ENCODE peak calls at places on chromosomes 12 and 14, in six cellular contexts. Z is cardiac fibroblast, E is epithelial cell of esophagus, W is mesothelial cell of epicardium, B is A549, D is brain microvascular endothelial cell. F is an unnamed sample.

GRCh38 chr12:59823535-59823934 is 227.7 kb downstream of the SLC16A7 start:
- DNase-seq in Z (peak), E (no peak), W (no peak), B (no peak), D (no peak), F (peak)

GRCh38 chr14:99524804-99525698 is 43.8 kb downstream of the CCNK start:
- DNase-seq in Z (peak), E (peak), W (no peak), B (peak), D (peak), F (peak)

GRCh38 chr12:121451931-121452330 is 52.0 kb downstream of the RNF34 start:
- DNase-seq in Z (no peak), E (no peak), W (no peak), B (no peak), D (no peak), F (no peak)

GRCh38 chr14:22841311-22841710 is 4.9 kb downstream of the MMP14 start:
- DNase-seq in Z (no peak), E (no peak), W (no peak), B (no peak), D (no peak), F (no peak)

GRCh38 chr14:92902726-92903125 is 20.2 kb upstream of the CHGA start:
- DNase-seq in Z (no peak), E (no peak), W (no peak), B (no peak), D (no peak), F (no peak)

GRCh38 chr12:77231548-77231947 is 166.2 kb upstream of the E2F7 start:
- DNase-seq in Z (peak), E (peak), W (no peak), B (no peak), D (no peak), F (peak)

GRCh38 chr14:68530443-68530842 is 262.4 kb downstream of the ZFP36L1 start:
- DNase-seq in Z (no peak), E (no peak), W (no peak), B (no peak), D (no peak), F (no peak)

GRCh38 chr14:69321601-69322330 is 61.8 kb downstream of the GALNT16 start:
- DNase-seq in Z (no peak), E (no peak), W (no peak), B (no peak), D (no peak), F (no peak)

GRCh38 chr12:6929806-6930452 is 2.2 kb downstream of the ATN1 start:
- DNase-seq in Z (no peak), E (no peak), W (no peak), B (no peak), D (no peak), F (no peak)

GRCh38 chr12:130116791-130117190 is 45.5 kb upstream of the FZD10 start:
- DNase-seq in Z (no peak), E (peak), W (no peak), B (no peak), D (no peak), F (no peak)

GRCh38 chr12:56591111-56591510 is 39.0 kb downstream of the BAZ2A start:
- DNase-seq in Z (no peak), E (no peak), W (no peak), B (no peak), D (no peak), F (no peak)

GRCh38 chr12:107875772-107876171 is 101.3 kb downstream of the ASCL4 start:
- DNase-seq in Z (no peak), E (no peak), W (no peak), B (no peak), D (no peak), F (no peak)

GRCh38 chr14:22517117-22517720 is 71.8 kb downstream of the DAD1 start:
- DNase-seq in Z (no peak), E (no peak), W (no peak), B (no peak), D (no peak), F (no peak)

GRCh38 chr14:93481758-93482157 is 51.0 kb downstream of the UNC79 start:
- DNase-seq in Z (no peak), E (no peak), W (no peak), B (no peak), D (no peak), F (no peak)

GRCh38 chr14:56118611-56119181 is 485 bp downstream of the PELI2 start:
- DNase-seq in Z (no peak), E (no peak), W (peak), B (no peak), D (no peak), F (no peak)

GRCh38 chr12:10235761-10236631 is 23.3 kb downstream of the GABARAPL1 start:
- DNase-seq in Z (peak), E (peak), W (no peak), B (peak), D (no peak), F (peak)

GRCh38 chr12:53483225-53483978 is 15.9 kb downstream of the MAP3K12 start:
- DNase-seq in Z (no peak), E (no peak), W (no peak), B (no peak), D (no peak), F (no peak)

GRCh38 chr12:113461666-113462065 is 10.0 kb downstream of the LHX5 start:
- DNase-seq in Z (peak), E (peak), W (no peak), B (peak), D (no peak), F (peak)

GRCh38 chr12:52085682-52086180 is 6.2 kb downstream of the SMIM41 start:
- DNase-seq in Z (no peak), E (no peak), W (no peak), B (no peak), D (no peak), F (no peak)

GRCh38 chr12:29656762-29657538 is 126.8 kb downstream of the TMTC1 start:
- DNase-seq in Z (no peak), E (no peak), W (no peak), B (no peak), D (no peak), F (no peak)

GRCh38 chr12:11730299-11731041 is 81.0 kb downstream of the ETV6 start:
- DNase-seq in Z (no peak), E (peak), W (no peak), B (no peak), D (no peak), F (no peak)

GRCh38 chr12:98530068-98530467 is 14.7 kb downstream of the TMPO start:
- DNase-seq in Z (no peak), E (no peak), W (no peak), B (no peak), D (no peak), F (no peak)

GRCh38 chr12:131147293-131147692 is 193.6 kb downstream of the ADGRD1 start:
- DNase-seq in Z (no peak), E (no peak), W (no peak), B (no peak), D (no peak), F (no peak)

GRCh38 chr12:47360771-47361388 is 281.1 kb upstream of the AMIGO2 start:
- DNase-seq in Z (no peak), E (no peak), W (no peak), B (no peak), D (no peak), F (no peak)

DNA sequence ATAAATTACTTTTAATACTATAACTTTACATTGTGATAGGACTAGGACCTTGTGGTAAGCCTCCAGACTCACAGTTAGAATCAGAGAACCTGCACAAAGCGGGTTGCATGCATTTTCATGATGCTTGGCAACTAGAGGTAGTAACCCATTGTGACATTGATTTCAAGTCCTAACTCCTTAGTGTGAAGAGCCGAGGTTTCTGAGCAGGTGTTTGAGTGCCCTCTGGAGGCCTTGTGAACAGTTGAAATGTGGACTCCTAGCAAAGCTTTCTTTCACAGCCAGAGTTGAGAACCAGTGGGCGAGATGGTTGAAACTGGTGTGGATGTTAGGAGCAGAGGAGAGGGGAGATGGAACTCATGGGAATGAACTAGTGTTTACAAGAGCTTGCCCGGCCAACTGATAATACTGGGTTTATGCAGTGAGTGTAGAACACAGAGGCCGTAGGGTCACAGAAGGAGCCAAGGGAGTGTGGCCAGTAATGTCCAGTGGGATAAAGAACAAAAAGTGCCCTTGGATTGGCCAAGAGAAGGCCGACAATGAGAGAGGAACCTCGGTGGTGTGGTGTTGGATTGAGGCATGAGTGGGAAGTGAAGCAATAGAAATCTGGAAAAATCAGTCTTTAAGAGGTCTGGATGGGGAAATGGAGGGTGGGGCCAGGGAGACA is 10.9 kb downstream of the ZNF664 start:
- DNase-seq in Z (peak), E (peak), W (no peak), B (peak), D (peak), F (peak)
- TF ChIP-seq CTCF in Z (peak), E (peak), W (no peak), B (peak), D (peak), F (peak)

DNA sequence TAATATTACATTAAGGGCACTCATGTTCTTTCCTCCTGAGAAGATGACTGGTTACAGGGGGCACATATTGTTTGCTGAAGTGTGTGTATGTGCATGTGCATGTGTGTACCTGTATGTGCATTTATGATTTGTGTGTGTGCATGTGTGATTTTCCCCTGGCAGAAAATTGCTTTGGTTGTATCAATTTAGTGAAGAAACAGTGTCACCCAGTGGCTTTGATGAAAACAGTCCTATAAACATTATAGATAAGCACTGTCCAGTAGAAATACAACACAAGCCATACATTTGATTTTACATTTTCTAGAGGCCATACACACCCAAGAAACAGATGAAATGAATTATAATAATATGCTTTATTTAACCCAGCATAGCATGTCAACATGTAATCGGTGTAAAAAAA is 8.6 kb downstream of the PDE3A start:
- DNase-seq in Z (peak), E (peak), W (no peak), B (peak), D (peak), F (peak)
- TF ChIP-seq CTCF in Z (peak), E (peak), W (no peak), B (peak), D (peak), F (peak)

GRCh38 chr12:96361074-96361473 is 39.2 kb downstream of the CDK17 start:
- DNase-seq in Z (no peak), E (no peak), W (no peak), B (no peak), D (no peak), F (peak)

GRCh38 chr12:96354844-96355534 is 45.2 kb downstream of the CDK17 start:
- DNase-seq in Z (no peak), E (no peak), W (no peak), B (no peak), D (no peak), F (no peak)

GRCh38 chr12:96356831-96357230 is 43.4 kb downstream of the CDK17 start:
- DNase-seq in Z (no peak), E (no peak), W (no peak), B (no peak), D (no peak), F (no peak)

GRCh38 chr12:96360550-96360949 is 39.7 kb downstream of the CDK17 start:
- DNase-seq in Z (no peak), E (no peak), W (no peak), B (no peak), D (no peak), F (no peak)

DNA sequence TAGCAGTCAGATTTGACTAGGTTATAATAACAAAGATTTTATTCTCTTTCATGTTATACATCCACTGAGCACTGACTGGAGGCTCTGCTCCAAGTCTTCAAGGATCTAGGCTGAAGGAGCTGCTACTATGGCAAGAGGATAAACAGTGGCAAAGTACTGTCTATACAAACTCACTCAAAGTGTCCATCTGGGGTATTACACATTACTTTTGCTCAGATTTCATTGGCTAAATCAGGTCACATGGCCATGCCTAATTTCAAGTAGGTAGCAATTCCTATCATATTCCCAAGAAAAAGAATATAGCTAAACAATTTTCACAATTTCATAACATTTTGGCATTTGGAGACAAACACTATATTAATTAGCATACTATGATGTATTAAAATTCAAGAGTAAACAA is 40.9 kb downstream of the CDK17 start:
- DNase-seq in Z (peak), E (no peak), W (no peak), B (peak), D (no peak), F (no peak)
- TF ChIP-seq CTCF in Z (no peak), E (no peak), W (no peak), B (no peak), D (no peak), F (no peak)

GRCh38 chr14:70585221-70585620 is 15.2 kb downstream of the MED6 start:
- DNase-seq in Z (peak), E (peak), W (no peak), B (peak), D (no peak), F (peak)
- TF ChIP-seq CTCF in Z (no peak), E (peak), W (no peak), B (no peak), D (peak), F (peak)

DNA sequence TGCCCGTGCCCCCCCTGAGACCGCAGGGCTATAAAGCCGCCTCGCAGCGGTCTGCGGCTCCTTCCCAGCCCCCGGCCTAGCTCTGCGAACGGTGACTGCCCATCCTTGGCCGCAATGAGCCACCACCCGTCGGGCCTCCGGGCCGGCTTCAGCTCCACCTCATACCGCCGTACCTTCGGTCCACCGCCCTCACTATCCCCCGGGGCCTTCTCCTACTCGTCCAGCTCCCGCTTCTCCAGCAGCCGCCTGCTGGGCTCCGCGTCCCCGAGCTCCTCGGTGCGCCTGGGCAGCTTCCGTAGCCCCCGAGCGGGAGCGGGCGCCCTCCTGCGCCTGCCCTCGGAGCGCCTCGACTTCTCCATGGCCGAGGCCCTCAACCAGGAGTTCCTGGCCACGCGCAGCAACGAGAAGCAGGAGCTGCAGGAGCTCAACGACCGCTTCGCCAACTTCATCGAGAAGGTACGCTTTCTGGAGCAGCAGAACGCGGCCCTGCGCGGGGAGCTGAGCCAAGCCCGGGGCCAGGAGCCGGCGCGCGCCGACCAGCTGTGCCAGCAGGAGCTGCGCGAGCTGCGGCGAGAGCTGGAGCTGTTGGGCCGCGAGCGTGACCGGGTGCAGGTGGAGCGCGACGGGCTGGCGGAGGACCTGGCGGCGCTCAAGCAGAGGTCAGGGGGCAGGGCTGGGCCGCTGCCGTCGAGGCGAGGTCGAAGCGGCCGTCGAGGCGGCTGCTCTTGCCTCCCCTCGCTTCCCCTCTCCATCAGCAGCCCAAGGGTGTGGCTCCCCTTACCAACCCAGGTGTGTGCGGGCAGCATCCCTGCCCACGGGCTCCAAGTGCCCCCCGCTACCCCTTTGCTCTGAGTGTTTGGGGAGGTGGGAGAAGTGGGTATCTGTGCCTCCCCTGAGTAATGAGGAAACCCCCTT is at the start of gene PRPH:
- DNase-seq in Z (no peak), E (no peak), W (peak), B (no peak), D (no peak), F (no peak)
- TF ChIP-seq CTCF in Z (no peak), E (no peak), W (no peak), B (no peak), D (no peak), F (no peak)

GRCh38 chr12:110861729-110862128 is 14.9 kb downstream of the CCDC63 start:
- DNase-seq in Z (no peak), E (no peak), W (no peak), B (no peak), D (no peak), F (no peak)
- TF ChIP-seq CTCF in Z (no peak), E (no peak), W (no peak), B (peak), D (peak), F (no peak)

GRCh38 chr12:44961887-44962286 is 85.8 kb upstream of the NELL2 start:
- DNase-seq in Z (no peak), E (no peak), W (no peak), B (no peak), D (no peak), F (no peak)

GRCh38 chr12:44960423-44960822 is 84.3 kb upstream of the NELL2 start:
- DNase-seq in Z (no peak), E (no peak), W (no peak), B (no peak), D (no peak), F (no peak)

GRCh38 chr12:44960856-44961255 is 84.7 kb upstream of the NELL2 start:
- DNase-seq in Z (no peak), E (no peak), W (no peak), B (peak), D (no peak), F (no peak)
- TF ChIP-seq CTCF in Z (no peak), E (no peak), W (no peak), B (no peak), D (no peak), F (no peak)

DNA sequence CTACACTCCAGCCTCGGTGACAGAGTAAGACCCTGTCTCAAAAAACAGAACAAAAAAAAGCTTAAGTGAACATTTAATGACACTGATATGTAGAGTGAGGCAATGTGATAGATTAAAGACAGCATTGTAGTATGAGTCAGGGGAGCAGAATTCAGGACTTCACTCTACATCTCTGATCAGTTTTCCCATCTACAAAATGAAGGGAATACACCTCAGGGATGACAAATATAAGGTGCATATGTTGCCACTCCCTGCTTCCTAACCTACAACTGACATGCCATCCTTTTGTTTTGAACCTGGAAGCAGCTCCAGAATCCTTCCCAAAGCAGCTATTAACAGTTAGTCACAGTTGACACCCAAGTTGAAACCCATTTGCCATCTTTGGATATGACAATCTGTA is 30.9 kb upstream of the STRN3 start:
- DNase-seq in Z (no peak), E (peak), W (no peak), B (no peak), D (no peak), F (no peak)
- TF ChIP-seq CTCF in Z (no peak), E (no peak), W (no peak), B (no peak), D (no peak), F (no peak)

DNA sequence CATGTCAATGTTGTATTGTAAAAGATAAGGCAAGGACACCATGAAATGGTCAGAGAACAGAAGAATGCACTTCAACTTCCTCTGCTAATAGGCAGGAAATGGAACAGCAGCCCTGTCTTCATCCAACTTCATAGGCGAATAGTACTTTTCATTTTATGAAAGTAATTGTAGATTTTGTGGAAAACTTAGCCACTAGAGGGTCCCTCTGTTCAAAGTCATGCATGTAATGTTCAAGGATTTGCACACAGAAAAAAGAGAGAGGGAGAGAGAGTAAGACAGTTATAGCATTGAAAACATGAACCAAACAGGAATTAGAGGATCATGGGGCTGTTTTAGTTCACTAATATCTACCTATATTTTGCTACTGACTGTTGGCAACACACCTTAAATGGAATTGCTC is 172.2 kb downstream of the FLRT2 start:
- DNase-seq in Z (no peak), E (no peak), W (no peak), B (no peak), D (no peak), F (no peak)
- TF ChIP-seq CTCF in Z (no peak), E (no peak), W (no peak), B (no peak), D (no peak), F (no peak)

GRCh38 chr12:116697305-116698130 is 40.4 kb downstream of the SPRING1 start:
- DNase-seq in Z (peak), E (peak), W (no peak), B (peak), D (no peak), F (no peak)
- TF ChIP-seq CTCF in Z (peak), E (peak), W (no peak), B (peak), D (peak), F (peak)

F was measured in HFFc6.